ENCODE peak calls at places on chromosomes 2 and 18, in four cellular contexts. K is OCI-LY7, D is left lung, B is IMR-90. Y is an unnamed sample.

GRCh38 chr2:118095610-118096009 is 7.3 kb downstream of the INSIG2 start:
- DNase-seq in K (no peak), D (no peak), B (no peak), Y (no peak)

GRCh38 chr2:158726906-158727592 is 68.1 kb upstream of the DAPL1 start:
- DNase-seq in K (peak), D (no peak), B (no peak), Y (no peak)

GRCh38 chr18:45839415-45840395 is 14.2 kb downstream of the SIGLEC15 start:
- DNase-seq in K (no peak), D (no peak), B (peak), Y (no peak)

GRCh38 chr2:146489386-146489785 is 1355.4 kb upstream of the ACVR2A start:
- DNase-seq in K (no peak), D (no peak), B (no peak), Y (no peak)

GRCh38 chr2:112183327-112184025 is 45.3 kb downstream of the FBLN7 start:
- DNase-seq in K (no peak), D (no peak), B (peak), Y (no peak)

GRCh38 chr18:12015697-12016062 is 34.4 kb downstream of the IMPA2 start:
- DNase-seq in K (no peak), D (peak), B (peak), Y (peak)

GRCh38 chr2:223626713-223627112 is 24.6 kb upstream of the SCG2 start:
- DNase-seq in K (no peak), D (no peak), B (peak), Y (no peak)

GRCh38 chr2:53724511-53724910 is 43.1 kb upstream of the CHAC2 start:
- DNase-seq in K (no peak), D (no peak), B (peak), Y (no peak)

GRCh38 chr2:101972621-101973434 is 18.9 kb upstream of the IL1R2 start:
- DNase-seq in K (no peak), D (no peak), B (peak), Y (no peak)

GRCh38 chr2:114543106-114543806 is 100.8 kb downstream of the DPP10 start:
- DNase-seq in K (no peak), D (peak), B (no peak), Y (no peak)

GRCh38 chr2:105383456-105383855 is 15.4 kb downstream of the FHL2 start:
- DNase-seq in K (no peak), D (no peak), B (no peak), Y (no peak)

GRCh38 chr2:105382177-105382576 is 16.7 kb downstream of the FHL2 start:
- DNase-seq in K (no peak), D (no peak), B (no peak), Y (no peak)

GRCh38 chr2:105384861-105385260 is 14.0 kb downstream of the FHL2 start:
- DNase-seq in K (no peak), D (no peak), B (no peak), Y (no peak)

GRCh38 chr2:105385703-105386540 is 12.9 kb downstream of the FHL2 start:
- DNase-seq in K (no peak), D (no peak), B (no peak), Y (no peak)

GRCh38 chr2:105384216-105384615 is 14.6 kb downstream of the FHL2 start:
- DNase-seq in K (no peak), D (no peak), B (no peak), Y (no peak)
- TF ChIP-seq CTCF in K (no peak), D (no peak), B (no peak), Y (no peak)

GRCh38 chr2:10014418-10015190 is 28.7 kb upstream of the KLF11 start:
- DNase-seq in K (no peak), D (no peak), B (no peak), Y (no peak)
- H3K27ac ChIP-seq in K (no peak), D (no peak), B (no peak), Y (no peak)

GRCh38 chr2:14039134-14039533 is 593.4 kb upstream of the LRATD1 start:
- DNase-seq in K (no peak), D (no peak), B (no peak), Y (no peak)
- TF ChIP-seq CTCF in K (no peak), D (no peak), B (no peak), Y (no peak)

DNA sequence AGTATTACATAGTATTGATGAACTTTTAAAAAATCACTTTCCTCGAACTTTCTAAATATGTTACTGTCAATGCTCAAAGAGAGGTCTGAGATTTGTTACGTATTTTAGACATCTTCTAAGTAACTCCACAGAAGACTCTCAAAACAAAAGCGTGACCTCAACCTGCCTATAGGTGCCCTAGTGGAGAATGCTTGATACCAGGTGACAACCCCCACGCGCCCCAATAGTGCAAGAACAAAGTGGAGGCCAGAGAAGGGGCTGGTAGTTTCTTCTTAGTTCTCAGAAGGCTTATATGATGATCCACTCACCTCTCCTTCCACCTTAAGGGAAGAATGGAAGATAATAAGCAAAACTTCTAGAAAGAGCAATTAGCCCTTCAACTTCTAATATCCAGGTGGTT is 102.6 kb downstream of the ANKRD44 start:
- DNase-seq in K (peak), D (no peak), B (no peak), Y (no peak)
- H3K27ac ChIP-seq in K (peak), D (peak), B (no peak), Y (peak)

GRCh38 chr2:6846967-6847695 is 18.6 kb downstream of the CMPK2 start:
- DNase-seq in K (no peak), D (no peak), B (no peak), Y (no peak)
- TF ChIP-seq CTCF in K (no peak), D (no peak), B (no peak), Y (no peak)

GRCh38 chr2:237333748-237334147 is 80.2 kb downstream of the COL6A3 start:
- DNase-seq in K (no peak), D (no peak), B (no peak), Y (no peak)
- H3K27ac ChIP-seq in K (no peak), D (no peak), B (peak), Y (no peak)

GRCh38 chr18:52287151-52287550 is 52.8 kb upstream of the DCC start:
- DNase-seq in K (no peak), D (no peak), B (no peak), Y (no peak)

GRCh38 chr18:52286675-52287074 is 53.3 kb upstream of the DCC start:
- DNase-seq in K (no peak), D (no peak), B (no peak), Y (no peak)

GRCh38 chr18:52283927-52284326 is 56.1 kb upstream of the DCC start:
- DNase-seq in K (no peak), D (no peak), B (no peak), Y (no peak)

DNA sequence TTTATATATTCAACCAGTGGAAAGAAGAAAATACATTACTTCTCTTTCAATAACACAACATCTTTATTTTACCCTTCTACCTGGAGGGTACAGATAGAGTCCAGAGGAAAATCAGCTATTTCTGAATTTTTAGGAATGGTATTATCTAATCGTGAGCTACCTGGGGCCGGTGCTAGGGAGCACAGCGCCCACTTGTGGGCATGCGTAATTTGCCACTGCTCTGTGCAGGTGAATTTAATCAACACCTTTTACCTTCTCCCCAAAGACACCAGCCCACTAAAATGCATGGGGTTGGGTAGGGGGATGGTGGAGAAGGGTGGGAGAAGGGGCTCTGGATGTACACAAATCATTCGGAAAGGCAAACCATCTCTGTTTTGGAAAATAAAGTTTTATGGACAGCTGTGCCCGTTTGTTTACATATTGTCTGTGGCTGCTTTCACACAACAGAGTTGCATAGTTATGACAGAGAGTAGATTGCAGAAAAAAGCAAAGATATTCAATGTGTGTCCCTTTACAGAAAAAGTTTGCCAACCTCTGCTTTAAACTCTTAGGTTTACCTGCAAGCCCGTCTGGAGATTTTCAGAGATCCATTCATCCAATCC is 51.5 kb upstream of the DCC start:
- DNase-seq in K (peak), D (no peak), B (no peak), Y (peak)
- TF ChIP-seq CTCF in K (peak), D (peak), B (peak), Y (peak)

GRCh38 chr2:190353537-190353899 is 10.1 kb downstream of the INPP1 start:
- DNase-seq in K (no peak), D (no peak), B (no peak), Y (no peak)
- H3K27ac ChIP-seq in K (no peak), D (peak), B (no peak), Y (peak)

GRCh38 chr2:45859682-45860081 is 208.2 kb downstream of the PRKCE start:
- DNase-seq in K (no peak), D (no peak), B (no peak), Y (no peak)
- TF ChIP-seq CTCF in K (no peak), D (no peak), B (no peak), Y (no peak)

Y was measured in upper lobe of right lung.